ENCODE peak calls at places on chromosomes 11 and 22, in six cellular contexts. I is kidney tubule cell, K is nucleus accumbens, O is ELR, T is nephron progenitor cell, A is body of pancreas. G is an unnamed sample.

GRCh38 chr11:123168955-123169484 is 26.0 kb downstream of the CLMP start:
- DNase-seq in I (no peak), K (no peak), O (no peak), T (no peak), A (no peak), G (no peak)

GRCh38 chr11:123577081-123577598 is 77.3 kb downstream of the SCN3B start:
- DNase-seq in I (peak; percentile 50), K (no peak), O (peak; percentile 67), T (peak; percentile 91), A (peak; percentile 65), G (peak; percentile 87)

GRCh38 chr22:31846161-31847115 is 92.6 kb downstream of the DEPDC5 start:
- DNase-seq in I (no peak), K (no peak), O (peak; percentile 37), T (no peak), A (no peak), G (peak; percentile 37)

GRCh38 chr11:102111011-102111786 is 952 bp downstream of the YAP1 start:
- DNase-seq in I (peak; percentile 78), K (no peak), O (peak; percentile 88), T (peak; percentile 88), A (peak; percentile 72), G (peak; percentile 89)

GRCh38 chr22:46477967-46478635 is 59.3 kb downstream of the CELSR1 start:
- DNase-seq in I (no peak), K (no peak), O (no peak), T (no peak), A (no peak), G (no peak)

GRCh38 chr11:18046116-18046777 is at the start of gene TPH1:
- DNase-seq in I (peak; percentile 54), K (no peak), O (peak; percentile 24), T (peak; percentile 71), A (peak; percentile 44), G (peak; percentile 88)

GRCh38 chr11:76209956-76210885 is 3.9 kb upstream of the WNT11 start:
- DNase-seq in I (peak; percentile 42), K (no peak), O (peak; percentile 63), T (peak; percentile 73), A (peak; percentile 61), G (no peak)

GRCh38 chr11:1207451-1208360 is 15.2 kb upstream of the MUC5B start:
- DNase-seq in I (no peak), K (no peak), O (no peak), T (no peak), A (peak; percentile 9), G (peak; percentile 2)

GRCh38 chr22:50672471-50673230 is at the start of gene SHANK3:
- DNase-seq in I (no peak), K (no peak), O (no peak), T (no peak), A (no peak), G (peak; percentile 48)

GRCh38 chr22:43293259-43293658 is 49.9 kb downstream of the SCUBE1 start:
- DNase-seq in I (no peak), K (no peak), O (peak; percentile 78), T (no peak), A (no peak), G (no peak)

GRCh38 chr22:39999144-39999757 is 4.5 kb downstream of the FAM83F start:
- DNase-seq in I (peak; percentile 67), K (no peak), O (peak; percentile 72), T (peak; percentile 38), A (no peak), G (no peak)

GRCh38 chr22:23749747-23750373 is 1.1 kb downstream of the ZNF70 start:
- DNase-seq in I (no peak), K (no peak), O (no peak), T (no peak), A (no peak), G (no peak)

GRCh38 chr11:68780829-68781228 is 29.5 kb upstream of the TESMIN start:
- DNase-seq in I (no peak), K (no peak), O (peak; percentile 19), T (peak; percentile 30), A (peak; percentile 49), G (peak; percentile 81)

GRCh38 chr22:27108425-27109114 is 451.2 kb downstream of the MIAT start:
- DNase-seq in I (peak; percentile 55), K (no peak), O (no peak), T (peak; percentile 27), A (peak; percentile 27), G (no peak)

GRCh38 chr11:67572747-67573419 is 10.7 kb upstream of the GSTP1 start:
- DNase-seq in I (peak; percentile 83), K (no peak), O (peak; percentile 67), T (no peak), A (peak; percentile 75), G (peak; percentile 43)

GRCh38 chr11:8033312-8033715 is 46.2 kb downstream of the EIF3F start:
- DNase-seq in I (peak; percentile 77), K (no peak), O (peak; percentile 82), T (peak; percentile 79), A (peak; percentile 80), G (peak; percentile 88)